ENCODE peak calls at places on chromosomes 11 and 22, in eight cellular contexts. One of them, this sample, is unnamed. For H3K4me1, the result is how much of the 10 kb centered on the place peaks cover.

GRCh38 chr11:118608268-118609214 is 1.1 kb downstream of the PHLDB1 start:
- DNase-seq in psoas muscle: peak
- DNase-seq in thyroid gland: peak
- DNase-seq in Panc1: no peak
- DNase-seq in heart left ventricle: peak
- DNase-seq in mesendoderm: peak
- DNase-seq in body of pancreas: peak
- DNase-seq in right cardiac atrium: peak
- DNase-seq in this sample: peak

GRCh38 chr11:32312865-32313403 is 122.4 kb downstream of the WT1 start:
- DNase-seq in thyroid gland: peak
- DNase-seq in right cardiac atrium: peak
- DNase-seq in Panc1: peak
- DNase-seq in psoas muscle: no peak
- DNase-seq in heart left ventricle: peak
- DNase-seq in body of pancreas: peak
- DNase-seq in mesendoderm: peak
- DNase-seq in this sample: no peak

GRCh38 chr11:12274558-12275197 is 102.7 kb upstream of the PARVA start:
- DNase-seq in body of pancreas: peak
- DNase-seq in heart left ventricle: no peak
- DNase-seq in Panc1: no peak
- DNase-seq in thyroid gland: no peak
- DNase-seq in psoas muscle: no peak
- DNase-seq in mesendoderm: no peak
- DNase-seq in right cardiac atrium: no peak
- DNase-seq in this sample: no peak

GRCh38 chr11:70572974-70573260 is 174.6 kb downstream of the CTTN start:
- DNase-seq in mesendoderm: no peak
- DNase-seq in right cardiac atrium: no peak
- DNase-seq in thyroid gland: no peak
- DNase-seq in Panc1: no peak
- DNase-seq in psoas muscle: peak
- DNase-seq in heart left ventricle: no peak
- DNase-seq in body of pancreas: no peak
- DNase-seq in this sample: no peak

GRCh38 chr11:7936615-7937014 is 4.9 kb downstream of the OR10A3 start:
- DNase-seq in psoas muscle: no peak
- DNase-seq in heart left ventricle: peak
- DNase-seq in Panc1: no peak
- DNase-seq in mesendoderm: no peak
- DNase-seq in body of pancreas: peak
- DNase-seq in thyroid gland: no peak
- DNase-seq in right cardiac atrium: peak
- DNase-seq in this sample: no peak

GRCh38 chr11:66337103-66337899 is 1.1 kb upstream of the RIN1 start:
- DNase-seq in Panc1: no peak
- DNase-seq in psoas muscle: peak
- DNase-seq in thyroid gland: no peak
- DNase-seq in right cardiac atrium: peak
- DNase-seq in heart left ventricle: peak
- DNase-seq in mesendoderm: no peak
- DNase-seq in body of pancreas: no peak
- DNase-seq in this sample: no peak

GRCh38 chr11:121544956-121545355 is 92.2 kb upstream of the SORL1-AS1 start:
- DNase-seq in body of pancreas: no peak
- DNase-seq in Panc1: no peak
- DNase-seq in right cardiac atrium: no peak
- DNase-seq in heart left ventricle: no peak
- DNase-seq in psoas muscle: no peak
- DNase-seq in thyroid gland: no peak
- DNase-seq in mesendoderm: no peak
- DNase-seq in this sample: no peak

GRCh38 chr11:121486054-121486453 is 33.3 kb upstream of the SORL1-AS1 start:
- DNase-seq in mesendoderm: no peak
- DNase-seq in Panc1: no peak
- DNase-seq in heart left ventricle: no peak
- DNase-seq in right cardiac atrium: no peak
- DNase-seq in body of pancreas: no peak
- DNase-seq in psoas muscle: no peak
- DNase-seq in thyroid gland: no peak
- DNase-seq in this sample: no peak

GRCh38 chr11:118415739-118416068 is 14.3 kb downstream of the ATP5MG start:
- DNase-seq in body of pancreas: peak
- DNase-seq in right cardiac atrium: no peak
- DNase-seq in heart left ventricle: peak
- DNase-seq in mesendoderm: peak
- DNase-seq in Panc1: no peak
- DNase-seq in psoas muscle: no peak
- DNase-seq in thyroid gland: peak
- DNase-seq in this sample: no peak

GRCh38 chr22:38864361-38865191 is 7.4 kb downstream of the CBX6 start:
- DNase-seq in mesendoderm: no peak
- DNase-seq in right cardiac atrium: peak
- DNase-seq in thyroid gland: peak
- DNase-seq in psoas muscle: peak
- DNase-seq in heart left ventricle: peak
- DNase-seq in body of pancreas: peak
- DNase-seq in Panc1: no peak
- DNase-seq in this sample: peak

GRCh38 chr11:106091480-106092123 is 14.1 kb downstream of the AASDHPPT start:
- DNase-seq in right cardiac atrium: no peak
- DNase-seq in heart left ventricle: no peak
- DNase-seq in psoas muscle: no peak
- DNase-seq in Panc1: no peak
- DNase-seq in thyroid gland: no peak
- DNase-seq in body of pancreas: no peak
- DNase-seq in mesendoderm: no peak
- DNase-seq in this sample: no peak

GRCh38 chr22:40491990-40492631 is 121.7 kb downstream of the SGSM3 start:
- DNase-seq in mesendoderm: no peak
- DNase-seq in psoas muscle: no peak
- DNase-seq in body of pancreas: no peak
- DNase-seq in heart left ventricle: no peak
- DNase-seq in right cardiac atrium: no peak
- DNase-seq in Panc1: no peak
- DNase-seq in thyroid gland: no peak
- DNase-seq in this sample: no peak

GRCh38 chr22:17783773-17784480 is 9.7 kb upstream of the BID start:
- DNase-seq in Panc1: no peak
- DNase-seq in body of pancreas: no peak
- DNase-seq in thyroid gland: no peak
- DNase-seq in right cardiac atrium: peak
- DNase-seq in mesendoderm: no peak
- DNase-seq in psoas muscle: peak
- DNase-seq in heart left ventricle: no peak
- DNase-seq in this sample: no peak
- H3K4me1 ChIP-seq in Panc1: under half
- H3K4me1 ChIP-seq in body of pancreas: under half
- H3K4me1 ChIP-seq in thyroid gland: under half
- H3K4me1 ChIP-seq in right cardiac atrium: under half
- H3K4me1 ChIP-seq in mesendoderm: under half
- H3K4me1 ChIP-seq in psoas muscle: under half
- H3K4me1 ChIP-seq in heart left ventricle: half or more
- H3K4me1 ChIP-seq in this sample: under half

DNA sequence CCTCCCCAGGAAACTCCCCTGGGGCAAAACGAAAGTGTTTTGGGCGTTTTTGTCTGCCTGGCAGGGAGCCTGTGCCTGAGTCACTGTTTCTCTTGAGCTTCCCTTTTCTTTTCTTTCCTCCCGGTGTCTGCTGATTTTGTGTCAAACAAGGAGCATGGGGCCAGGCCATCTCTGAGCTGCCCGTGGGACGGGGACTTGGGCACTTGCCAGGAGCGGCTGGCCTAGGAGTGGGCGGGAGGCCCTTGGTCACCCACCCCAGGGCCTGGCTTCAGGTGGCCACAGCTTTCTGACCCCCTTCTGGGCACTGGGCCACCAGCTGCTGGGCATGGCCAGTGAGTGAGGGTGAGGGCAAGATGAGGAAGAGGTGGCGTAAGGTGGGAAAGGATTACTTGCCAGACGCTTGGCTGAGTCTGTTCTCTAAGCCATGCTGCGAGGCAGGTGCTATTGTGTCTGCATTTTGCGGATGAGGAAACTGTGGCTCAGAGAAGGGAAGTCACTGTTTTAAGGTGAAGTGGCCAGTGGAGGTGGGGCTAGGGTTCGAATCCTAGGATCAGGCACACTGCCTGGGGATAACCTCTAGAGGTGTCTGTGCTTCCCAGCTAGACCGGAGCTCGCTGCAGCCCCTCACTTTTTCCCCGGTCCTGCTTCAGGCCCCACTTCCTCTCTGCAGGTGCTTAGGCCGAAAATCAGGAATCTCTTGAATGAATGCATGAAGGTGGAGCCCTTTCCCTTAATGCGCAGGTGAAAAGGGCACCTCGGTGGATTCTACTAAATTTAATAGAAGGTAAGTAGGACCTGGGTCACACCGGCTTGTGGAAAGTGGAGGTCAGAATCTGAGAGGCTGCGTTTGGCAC is 7.8 kb upstream of the NFAM1 start:
- DNase-seq in Panc1: no peak
- DNase-seq in thyroid gland: no peak
- DNase-seq in psoas muscle: peak
- DNase-seq in heart left ventricle: no peak
- DNase-seq in right cardiac atrium: peak
- DNase-seq in body of pancreas: no peak
- DNase-seq in mesendoderm: peak
- DNase-seq in this sample: peak
- H3K4me3 ChIP-seq in Panc1: no peak
- H3K4me3 ChIP-seq in thyroid gland: no peak
- H3K4me3 ChIP-seq in psoas muscle: peak
- H3K4me3 ChIP-seq in heart left ventricle: no peak
- H3K4me3 ChIP-seq in right cardiac atrium: no peak
- H3K4me3 ChIP-seq in body of pancreas: no peak
- H3K4me3 ChIP-seq in mesendoderm: no peak
- H3K4me3 ChIP-seq in this sample: no peak

GRCh38 chr22:35835267-35835997 is 117.8 kb downstream of the APOL5 start:
- DNase-seq in thyroid gland: no peak
- DNase-seq in body of pancreas: no peak
- DNase-seq in heart left ventricle: no peak
- DNase-seq in mesendoderm: peak
- DNase-seq in psoas muscle: no peak
- DNase-seq in Panc1: no peak
- DNase-seq in right cardiac atrium: no peak
- DNase-seq in this sample: no peak

GRCh38 chr22:35837328-35837727 is 119.7 kb downstream of the APOL5 start:
- DNase-seq in body of pancreas: no peak
- DNase-seq in thyroid gland: no peak
- DNase-seq in right cardiac atrium: no peak
- DNase-seq in mesendoderm: no peak
- DNase-seq in Panc1: no peak
- DNase-seq in psoas muscle: no peak
- DNase-seq in heart left ventricle: no peak
- DNase-seq in this sample: no peak

GRCh38 chr22:35830305-35830704 is 112.6 kb downstream of the APOL5 start:
- DNase-seq in mesendoderm: no peak
- DNase-seq in thyroid gland: no peak
- DNase-seq in right cardiac atrium: no peak
- DNase-seq in Panc1: no peak
- DNase-seq in body of pancreas: no peak
- DNase-seq in heart left ventricle: no peak
- DNase-seq in psoas muscle: no peak
- DNase-seq in this sample: no peak

GRCh38 chr22:35835998-35836691 is 118.5 kb downstream of the APOL5 start:
- DNase-seq in body of pancreas: peak
- DNase-seq in right cardiac atrium: peak
- DNase-seq in mesendoderm: peak
- DNase-seq in psoas muscle: no peak
- DNase-seq in Panc1: no peak
- DNase-seq in heart left ventricle: peak
- DNase-seq in thyroid gland: peak
- DNase-seq in this sample: peak

GRCh38 chr22:35834080-35834479 is 116.4 kb downstream of the APOL5 start:
- DNase-seq in Panc1: no peak
- DNase-seq in psoas muscle: no peak
- DNase-seq in right cardiac atrium: no peak
- DNase-seq in heart left ventricle: no peak
- DNase-seq in thyroid gland: no peak
- DNase-seq in body of pancreas: no peak
- DNase-seq in mesendoderm: no peak
- DNase-seq in this sample: no peak
- H3K27ac ChIP-seq in Panc1: peak
- H3K27ac ChIP-seq in psoas muscle: peak
- H3K27ac ChIP-seq in right cardiac atrium: peak
- H3K27ac ChIP-seq in heart left ventricle: peak
- H3K27ac ChIP-seq in thyroid gland: no peak
- H3K27ac ChIP-seq in body of pancreas: no peak
- H3K27ac ChIP-seq in mesendoderm: no peak
- H3K27ac ChIP-seq in this sample: peak

GRCh38 chr11:73664894-73665293 is 18.5 kb downstream of the PLEKHB1 start:
- DNase-seq in heart left ventricle: no peak
- DNase-seq in thyroid gland: no peak
- DNase-seq in Panc1: no peak
- DNase-seq in mesendoderm: no peak
- DNase-seq in right cardiac atrium: no peak
- DNase-seq in psoas muscle: no peak
- DNase-seq in body of pancreas: no peak
- DNase-seq in this sample: no peak

GRCh38 chr11:73661035-73661628 is 14.8 kb downstream of the PLEKHB1 start:
- DNase-seq in body of pancreas: peak
- DNase-seq in psoas muscle: peak
- DNase-seq in thyroid gland: peak
- DNase-seq in heart left ventricle: peak
- DNase-seq in right cardiac atrium: peak
- DNase-seq in Panc1: peak
- DNase-seq in mesendoderm: peak
- DNase-seq in this sample: peak

GRCh38 chr11:73660497-73661034 is 14.2 kb downstream of the PLEKHB1 start:
- DNase-seq in thyroid gland: no peak
- DNase-seq in right cardiac atrium: no peak
- DNase-seq in heart left ventricle: no peak
- DNase-seq in psoas muscle: no peak
- DNase-seq in Panc1: no peak
- DNase-seq in body of pancreas: no peak
- DNase-seq in mesendoderm: no peak
- DNase-seq in this sample: no peak

GRCh38 chr11:73663604-73664495 is 17.5 kb downstream of the PLEKHB1 start:
- DNase-seq in heart left ventricle: no peak
- DNase-seq in body of pancreas: no peak
- DNase-seq in right cardiac atrium: no peak
- DNase-seq in thyroid gland: no peak
- DNase-seq in psoas muscle: no peak
- DNase-seq in mesendoderm: no peak
- DNase-seq in Panc1: no peak
- DNase-seq in this sample: no peak

DNA sequence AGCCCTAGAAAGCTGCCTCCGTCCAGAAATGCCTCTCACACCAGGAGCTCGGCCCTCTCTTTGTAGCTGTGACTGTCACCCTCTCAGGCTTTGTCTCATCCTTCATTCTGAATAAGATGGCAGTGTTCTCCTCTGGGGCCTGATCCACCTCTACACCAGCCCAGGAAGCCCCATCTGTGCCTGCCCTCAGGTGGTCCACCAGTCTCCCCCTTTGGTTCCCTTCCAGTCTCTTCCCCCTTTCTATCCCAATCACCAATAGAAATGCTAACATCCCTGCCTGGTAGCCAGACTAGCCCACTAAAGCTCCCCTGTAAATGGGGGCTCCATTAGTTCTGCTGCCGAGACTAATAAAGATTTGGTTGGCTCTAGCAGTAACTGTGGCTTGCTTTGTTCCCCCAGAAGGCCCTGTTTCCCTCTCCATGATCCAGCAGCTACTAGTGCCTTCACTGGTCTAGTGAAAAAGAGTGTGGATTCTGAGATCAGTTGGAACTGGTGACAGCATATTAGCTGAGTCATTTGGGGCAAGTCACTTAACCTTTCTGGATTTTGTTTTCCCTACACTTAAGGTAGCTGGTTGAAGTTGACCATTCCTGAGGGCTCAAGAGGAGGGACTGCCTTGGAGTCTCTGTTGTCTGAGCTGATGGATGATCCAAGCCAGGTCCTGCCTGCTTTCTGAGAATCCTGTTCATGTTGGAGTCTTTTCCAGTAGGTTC is 16.2 kb downstream of the PLEKHB1 start:
- DNase-seq in psoas muscle: no peak
- DNase-seq in heart left ventricle: no peak
- DNase-seq in Panc1: no peak
- DNase-seq in thyroid gland: no peak
- DNase-seq in right cardiac atrium: no peak
- DNase-seq in body of pancreas: no peak
- DNase-seq in mesendoderm: no peak
- DNase-seq in this sample: no peak
- H3K4me1 ChIP-seq in psoas muscle: under half
- H3K4me1 ChIP-seq in heart left ventricle: under half
- H3K4me1 ChIP-seq in Panc1: under half
- H3K4me1 ChIP-seq in thyroid gland: under half
- H3K4me1 ChIP-seq in right cardiac atrium: under half
- H3K4me1 ChIP-seq in body of pancreas: under half
- H3K4me1 ChIP-seq in mesendoderm: under half
- H3K4me1 ChIP-seq in this sample: under half

This sample was measured in heart right ventricle.